ENCODE peak calls at places on chromosomes 4 and X, in four cellular contexts. V is left colon; R is stimulated activated CD8-positive, alpha-beta memory T cell treated with anti-CD3 and anti-CD28 coated beads, Interleukin-4, amount 100 ng/mL, for 1 hour; B is activated CD4-positive, alpha-beta T cell treated with anti-CD3 and anti-CD28 coated beads for 24 hours. D is an unnamed sample.

GRCh38 chr4:81380364-81380853 is 91.3 kb downstream of the RASGEF1B start:
- DNase-seq in R (no peak), V (no peak), B (no peak), D (peak)

GRCh38 chr4:148998719-148999118 is 556.5 kb upstream of the NR3C2 start:
- DNase-seq in V (no peak), R (no peak), B (no peak), D (no peak)

GRCh38 chr4:176868676-176869075 is 76.0 kb upstream of the VEGFC start:
- DNase-seq in B (no peak), R (no peak), V (no peak), D (no peak)

GRCh38 chr4:16237715-16238114 is 11.4 kb upstream of the TAPT1 start:
- DNase-seq in B (no peak), V (no peak), R (no peak), D (no peak)

GRCh38 chr4:3514806-3515421 is 17.3 kb downstream of the LRPAP1 start:
- DNase-seq in V (no peak), R (no peak), B (no peak), D (no peak)

GRCh38 chr4:188214861-188215260 is 75.6 kb downstream of the TRIML1 start:
- DNase-seq in B (no peak), R (no peak), V (no peak), D (no peak)

GRCh38 chr4:44446801-44447562 is 1.6 kb downstream of the KCTD8 start:
- DNase-seq in B (no peak), V (no peak), R (no peak), D (no peak)

GRCh38 chr4:74283614-74284013 is 24.7 kb upstream of the EPGN start:
- DNase-seq in B (no peak), R (no peak), V (no peak), D (no peak)

GRCh38 chrX:13005671-13006473 is 31.0 kb downstream of the TMSB4X start:
- DNase-seq in V (no peak), B (no peak), R (no peak), D (no peak)

D was measured in NCI-H1436 treated with DMSO at 0.1 percent for 48 hours.